ENCODE peak calls at places on chromosomes 3 and 15, in ten cellular contexts. X is T-helper 1 cell, Z is anterior cingulate cortex, R is T-helper 2 cell, H is iPS-NIHi11, S is substantia nigra, P is Daoy, C is ACHN, I is posterior cingulate gyrus, Y is astrocyte of the spinal cord. A is an unnamed sample.

GRCh38 chr15:78635346-78635745 is 5.7 kb downstream of the CHRNB4 start:
- DNase-seq in X (no peak), Z (no peak), R (no peak), H (no peak), S (no peak), P (no peak), C (no peak), I (no peak), Y (no peak), A (no peak)

GRCh38 chr3:142990706-142991105 is 10.7 kb upstream of the U2SURP start:
- DNase-seq in X (no peak), Z (no peak), R (no peak), H (no peak), S (no peak), P (no peak), C (no peak), I (no peak), Y (no peak), A (no peak)

GRCh38 chr3:26623409-26624208 is 1.0 kb downstream of the LRRC3B start:
- DNase-seq in X (no peak), Z (peak), R (no peak), H (peak), S (no peak), P (no peak), C (no peak), I (no peak), Y (no peak), A (peak)

GRCh38 chr3:193895409-193895808 is 240.5 kb upstream of the HES1 start:
- DNase-seq in X (no peak), Z (no peak), R (no peak), H (no peak), S (no peak), P (no peak), C (no peak), I (no peak), Y (no peak), A (no peak)

GRCh38 chr3:147113293-147114045 is 292.9 kb downstream of the ZIC4 start:
- DNase-seq in X (no peak), Z (no peak), R (no peak), H (no peak), S (no peak), P (peak), C (peak), I (no peak), Y (peak), A (no peak)

GRCh38 chr3:136149569-136150136 is 46.5 kb downstream of the MSL2 start:
- DNase-seq in X (no peak), Z (no peak), R (no peak), H (no peak), S (no peak), P (peak), C (peak), I (no peak), Y (peak), A (no peak)

GRCh38 chr3:72401005-72401404 is 447.2 kb downstream of the SHQ1 start:
- DNase-seq in X (no peak), Z (no peak), R (no peak), H (no peak), S (no peak), P (no peak), C (no peak), I (no peak), Y (no peak), A (no peak)

GRCh38 chr15:31302029-31302657 is 24.5 kb upstream of the KLF13 start:
- DNase-seq in X (no peak), Z (no peak), R (no peak), H (no peak), S (no peak), P (no peak), C (no peak), I (no peak), Y (no peak), A (no peak)

GRCh38 chr15:85800460-85801123 is 5.9 kb upstream of the KLHL25 start:
- DNase-seq in X (no peak), Z (no peak), R (no peak), H (peak), S (no peak), P (peak), C (peak), I (no peak), Y (peak), A (no peak)

GRCh38 chr3:57078366-57079220 is 18.1 kb downstream of the SPATA12 start:
- DNase-seq in X (no peak), Z (no peak), R (no peak), H (peak), S (no peak), P (peak), C (peak), I (no peak), Y (peak), A (peak)

GRCh38 chr3:40187945-40188344 is 121.6 kb upstream of the EIF1B start:
- DNase-seq in X (no peak), Z (no peak), R (no peak), H (no peak), S (no peak), P (no peak), C (no peak), I (no peak), Y (no peak), A (no peak)

GRCh38 chr3:8984512-8984911 is 21.2 kb upstream of the RAD18 start:
- DNase-seq in X (no peak), Z (no peak), R (no peak), H (no peak), S (no peak), P (no peak), C (no peak), I (no peak), Y (no peak), A (no peak)

GRCh38 chr3:111156506-111156905 is 84.9 kb downstream of the NECTIN3 start:
- DNase-seq in X (no peak), Z (no peak), R (no peak), H (no peak), S (no peak), P (no peak), C (no peak), I (no peak), Y (peak), A (no peak)

GRCh38 chr3:48058089-48058488 is 41.9 kb upstream of the MAP4 start:
- DNase-seq in X (no peak), Z (no peak), R (no peak), H (no peak), S (no peak), P (no peak), C (no peak), I (no peak), Y (peak), A (no peak)

GRCh38 chr3:64977308-64978100 is 289.7 kb upstream of the ADAMTS9 start:
- DNase-seq in X (no peak), Z (no peak), R (no peak), H (no peak), S (no peak), P (peak), C (peak), I (no peak), Y (peak), A (no peak)

GRCh38 chr3:194254032-194254431 is 97.1 kb downstream of the CPN2 start:
- DNase-seq in X (no peak), Z (no peak), R (no peak), H (no peak), S (no peak), P (no peak), C (no peak), I (no peak), Y (no peak), A (no peak)

GRCh38 chr3:127822836-127823589 is 698 bp upstream of the MGLL start:
- DNase-seq in X (no peak), Z (no peak), R (no peak), H (peak), S (no peak), P (peak), C (peak), I (peak), Y (no peak), A (peak)

GRCh38 chr15:75597667-75598341 is 18.7 kb upstream of the PTPN9 start:
- DNase-seq in X (no peak), Z (no peak), R (no peak), H (peak), S (no peak), P (no peak), C (peak), I (no peak), Y (no peak), A (peak)

GRCh38 chr3:48990636-48991421 is 788 bp downstream of the P4HTM start:
- DNase-seq in X (peak), Z (no peak), R (no peak), H (peak), S (no peak), P (no peak), C (peak), I (no peak), Y (peak), A (peak)

GRCh38 chr15:99109555-99110021 is 4.7 kb downstream of the SYNM start:
- DNase-seq in X (no peak), Z (no peak), R (no peak), H (no peak), S (no peak), P (no peak), C (no peak), I (no peak), Y (no peak), A (no peak)

GRCh38 chr3:99678023-99678422 is 39.6 kb downstream of the COL8A1 start:
- DNase-seq in X (no peak), Z (no peak), R (no peak), H (no peak), S (no peak), P (peak), C (no peak), I (no peak), Y (peak), A (no peak)

GRCh38 chr3:99638244-99638948 is at the start of gene COL8A1:
- DNase-seq in X (no peak), Z (no peak), R (no peak), H (peak), S (no peak), P (peak), C (peak), I (no peak), Y (peak), A (peak)

GRCh38 chr15:79332824-79333510 is 22.1 kb downstream of the TMED3 start:
- DNase-seq in X (no peak), Z (no peak), R (no peak), H (peak), S (no peak), P (no peak), C (no peak), I (no peak), Y (no peak), A (no peak)

GRCh38 chr3:113532698-113533533 is 561 bp downstream of the SIDT1 start:
- DNase-seq in X (peak), Z (no peak), R (peak), H (peak), S (no peak), P (peak), C (no peak), I (no peak), Y (peak), A (peak)

GRCh38 chr15:26460165-26460564 is 312.7 kb downstream of the GABRB3 start:
- DNase-seq in X (no peak), Z (no peak), R (no peak), H (no peak), S (no peak), P (no peak), C (no peak), I (no peak), Y (no peak), A (no peak)

GRCh38 chr15:40754574-40754882 is 526 bp downstream of the RMDN3 start:
- DNase-seq in X (peak), Z (no peak), R (no peak), H (peak), S (no peak), P (no peak), C (no peak), I (no peak), Y (no peak), A (peak)

GRCh38 chr15:73781038-73781925 is 28.1 kb upstream of the INSYN1 start:
- DNase-seq in X (no peak), Z (no peak), R (no peak), H (no peak), S (no peak), P (peak), C (peak), I (no peak), Y (no peak), A (no peak)

GRCh38 chr15:99631256-99631655 is 65.5 kb downstream of the MEF2A start:
- DNase-seq in X (no peak), Z (no peak), R (no peak), H (no peak), S (no peak), P (no peak), C (no peak), I (no peak), Y (no peak), A (no peak)